ENCODE peak calls at places on chromosome 22, in nine cellular contexts. Q is CD8-positive, alpha-beta memory T cell; O is brain microvascular endothelial cell; J is pancreas; M is kidney; I is heart left ventricle; N is SJSA1; W is IMR-90; H is colonic mucosa. K is an unnamed sample.

GRCh38 chr22:19641254-19641982 is 72.9 kb upstream of the SEPTIN5 start:
- DNase-seq in Q (no peak), W (no peak), J (peak; percentile 65), M (no peak), O (no peak), H (no peak), N (no peak), I (no peak), K (peak; percentile 23)

GRCh38 chr22:44411226-44412135 is 86.6 kb downstream of the RTL6 start:
- DNase-seq in W (no peak), N (no peak), O (no peak), J (no peak), M (peak; percentile 52), H (no peak), Q (no peak), I (no peak), K (no peak)

GRCh38 chr22:24305260-24305692 is 34.6 kb downstream of the SPECC1L start:
- DNase-seq in O (peak; percentile 51), I (no peak), Q (no peak), N (no peak), W (peak; percentile 4), H (no peak), M (no peak), J (no peak), K (no peak)

GRCh38 chr22:45891021-45891421 is 85.9 kb downstream of the WNT7B start:
- DNase-seq in O (no peak), J (peak; percentile 26), Q (no peak), I (peak; percentile 8), N (no peak), M (peak; percentile 74), W (no peak), H (no peak), K (no peak)

GRCh38 chr22:50244420-50245213 is at the start of gene TUBGCP6:
- DNase-seq in Q (peak; percentile 91), H (peak; percentile 96), N (peak; percentile 87), O (peak; percentile 88), M (peak; percentile 99), W (peak; percentile 91), J (peak; percentile 92), I (peak; percentile 96), K (peak; percentile 96)

GRCh38 chr22:21591695-21592094 is 24.2 kb downstream of the UBE2L3 start:
- DNase-seq in J (peak; percentile 35), I (peak; percentile 73), Q (no peak), W (no peak), N (no peak), H (no peak), O (no peak), M (no peak), K (peak; percentile 5)

GRCh38 chr22:21632237-21632895 is at the start of gene CCDC116:
- DNase-seq in W (no peak), J (no peak), O (no peak), N (no peak), Q (peak; percentile 48), I (no peak), H (no peak), M (peak; percentile 79), K (no peak)

GRCh38 chr22:27719535-27720227 is 81.9 kb downstream of the MN1 start:
- DNase-seq in I (peak; percentile 43), N (peak; percentile 84), H (peak; percentile 29), Q (no peak), W (peak; percentile 16), M (no peak), J (no peak), O (peak; percentile 11), K (peak; percentile 79)

GRCh38 chr22:46053563-46054090 is 76.7 kb upstream of the WNT7B start:
- DNase-seq in M (peak; percentile 94), H (peak; percentile 89), W (peak; percentile 38), O (no peak), J (peak; percentile 88), N (peak; percentile 87), Q (peak; percentile 70), I (peak; percentile 87), K (peak; percentile 80)

DNA sequence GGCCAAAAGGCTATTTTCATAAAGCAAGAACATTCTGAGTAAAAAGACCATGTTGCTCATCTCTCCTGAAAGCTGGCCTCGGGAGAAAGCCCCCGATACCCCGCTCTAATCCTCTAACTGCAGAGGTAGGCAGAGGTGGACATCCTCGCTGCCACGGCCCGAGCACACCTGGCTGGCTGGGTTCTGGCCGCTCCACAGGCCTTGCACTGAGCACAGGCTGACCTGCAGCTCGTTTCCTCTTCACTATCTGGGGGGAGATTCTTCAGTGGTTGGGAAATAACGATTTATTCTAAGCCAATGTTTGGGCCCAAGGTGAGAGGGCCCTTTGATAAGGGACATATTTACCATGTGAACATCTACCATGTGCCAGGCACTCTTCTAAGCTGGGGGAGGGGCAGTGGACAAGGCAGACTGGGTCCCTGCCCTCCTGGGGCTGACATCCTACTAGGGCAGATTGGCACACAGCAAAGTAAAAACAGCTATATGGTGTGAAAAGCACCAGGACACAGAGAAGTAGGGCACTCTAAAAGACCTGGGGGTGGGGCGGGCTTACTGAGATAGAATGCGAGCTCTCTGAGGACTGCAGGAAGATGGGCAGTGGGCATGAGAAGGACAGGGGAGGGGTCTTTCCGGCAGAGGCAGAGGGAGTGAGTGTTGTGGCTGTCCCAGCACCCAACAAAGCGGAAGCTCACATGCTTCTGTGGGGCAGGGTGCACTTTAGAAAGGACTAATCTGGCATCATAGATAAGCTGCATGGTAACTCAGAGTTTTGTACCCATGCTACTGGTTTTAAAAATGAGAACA is 65.5 kb upstream of the ARFGAP3 start:
- DNase-seq in Q (no peak), M (no peak), J (peak; percentile 59), I (peak; percentile 19), N (no peak), W (no peak), H (no peak), O (no peak), K (no peak)
- H3K27ac ChIP-seq in Q (no peak overlapping the region), M (no peak overlapping the region), J (peak overlapping the region; percentile 89), I (no peak overlapping the region), N (peak overlapping the region; percentile 76), W (peak overlapping the region; percentile 27), H (no peak overlapping the region), O (no peak overlapping the region), K (no peak overlapping the region)

GRCh38 chr22:25557218-25557617 is 7.3 kb upstream of the GRK3 start:
- DNase-seq in J (no peak), O (no peak), I (no peak), M (no peak), H (no peak), Q (no peak), N (no peak), W (no peak), K (no peak)
- H3K27ac ChIP-seq in J (no peak overlapping the region), O (no peak overlapping the region), I (no peak overlapping the region), M (no peak overlapping the region), H (no peak overlapping the region), Q (no peak overlapping the region), N (no peak overlapping the region), W (no peak overlapping the region), K (no peak overlapping the region)

GRCh38 chr22:31550871-31551370 is 54.6 kb downstream of the SFI1 start:
- DNase-seq in N (no peak), O (no peak), H (no peak), Q (no peak), M (no peak), W (no peak), I (no peak), J (no peak), K (no peak)

GRCh38 chr22:31561970-31562369 is 65.6 kb downstream of the SFI1 start:
- DNase-seq in Q (no peak), M (no peak), H (no peak), I (no peak), N (no peak), J (no peak), W (no peak), O (no peak), K (no peak)

GRCh38 chr22:31561238-31561887 is 65.0 kb downstream of the SFI1 start:
- DNase-seq in O (peak; percentile 78), J (peak; percentile 78), H (peak; percentile 83), W (peak; percentile 77), N (peak; percentile 61), Q (peak; percentile 11), I (peak; percentile 70), M (peak; percentile 76), K (peak; percentile 69)

DNA sequence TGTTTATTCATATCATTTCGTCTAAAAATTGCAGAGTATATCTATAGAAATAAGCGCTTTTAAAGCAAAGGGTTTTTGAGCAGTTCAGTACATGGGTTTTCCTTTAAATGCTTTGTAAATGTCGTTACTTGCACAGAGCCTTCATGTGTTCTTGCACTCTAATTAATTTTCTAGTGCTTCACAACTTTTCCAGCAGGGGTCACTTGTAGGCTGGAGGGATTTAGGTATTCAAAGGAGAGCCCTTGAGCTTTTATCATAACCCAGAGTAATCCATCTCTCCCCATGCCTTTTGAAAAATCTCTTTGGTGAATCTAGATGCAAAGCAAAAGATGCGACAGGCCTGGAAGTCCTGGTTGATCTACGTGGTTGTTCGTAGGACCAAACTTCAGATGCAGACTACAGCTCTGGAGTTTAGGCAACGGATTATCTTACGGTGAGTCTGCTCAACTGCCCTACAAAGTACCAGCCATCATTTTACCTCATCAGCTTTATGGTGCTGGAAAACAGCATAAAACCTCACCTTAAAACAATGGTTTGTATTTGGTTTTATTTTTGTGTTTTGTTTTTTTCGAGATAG is 60.4 kb downstream of the SFI1 start:
- DNase-seq in O (peak; percentile 27), M (no peak), Q (peak; percentile 14), I (no peak), J (no peak), W (peak; percentile 46), N (peak; percentile 33), H (no peak), K (no peak)
- H3K27ac ChIP-seq in O (no peak overlapping the region), M (no peak overlapping the region), Q (no peak overlapping the region), I (no peak overlapping the region), J (no peak overlapping the region), W (no peak overlapping the region), N (no peak overlapping the region), H (no peak overlapping the region), K (no peak overlapping the region)

GRCh38 chr22:30386960-30387848 is at the start of gene RNF215:
- DNase-seq in W (peak; percentile 64), H (peak; percentile 85), Q (peak; percentile 80), I (peak; percentile 78), N (peak; percentile 74), M (peak; percentile 93), O (peak; percentile 34), J (peak; percentile 91), K (peak; percentile 88)
- H3K27ac ChIP-seq in W (peak within 1 kb of the TSS; percentile 85), H (no peak within 1 kb of the TSS), Q (no peak within 1 kb of the TSS), I (peak within 1 kb of the TSS; percentile 65), N (no peak within 1 kb of the TSS), M (no peak within 1 kb of the TSS), O (peak within 1 kb of the TSS; percentile 76), J (no peak within 1 kb of the TSS), K (peak within 1 kb of the TSS; percentile 74)

GRCh38 chr22:38106814-38107578 is 3.5 kb downstream of the BAIAP2L2 start:
- DNase-seq in I (peak; percentile 25), M (peak; percentile 55), Q (no peak), N (no peak), O (no peak), J (no peak), H (no peak), W (no peak), K (no peak)

GRCh38 chr22:38109391-38110000 is 988 bp downstream of the BAIAP2L2 start:
- DNase-seq in Q (peak; percentile 17), J (no peak), I (no peak), W (no peak), H (no peak), N (no peak), O (no peak), M (peak; percentile 75), K (no peak)

GRCh38 chr22:38110008-38110862 is at the start of gene BAIAP2L2:
- DNase-seq in W (no peak), I (no peak), J (no peak), Q (no peak), O (no peak), N (no peak), H (peak; percentile 88), M (peak; percentile 81), K (no peak)

GRCh38 chr22:38107692-38108515 is 2.6 kb downstream of the BAIAP2L2 start:
- DNase-seq in N (no peak), M (peak; percentile 80), W (no peak), Q (no peak), I (peak; percentile 27), O (no peak), J (peak; percentile 84), H (peak; percentile 92), K (no peak)

GRCh38 chr22:38108561-38109319 is 1.7 kb downstream of the BAIAP2L2 start:
- DNase-seq in H (peak; percentile 67), I (peak; percentile 19), W (no peak), N (no peak), M (peak; percentile 45), O (no peak), Q (no peak), J (no peak), K (no peak)
- H3K27ac ChIP-seq in H (peak overlapping the region; percentile 84), I (no peak overlapping the region), W (no peak overlapping the region), N (no peak overlapping the region), M (no peak overlapping the region), O (no peak overlapping the region), Q (no peak overlapping the region), J (peak overlapping the region; percentile 66), K (no peak overlapping the region)